ENCODE peak calls at places on chromosomes 7 and 10, in ten cellular contexts. One of them, this sample, is unnamed.

GRCh38 chr7:26487780-26488535 is 196.3 kb downstream of the SNX10 start:
- DNase-seq in PC-3: no peak
- DNase-seq in NB4: no peak
- DNase-seq in neural crest cell: no peak
- DNase-seq in left ventricle myocardium inferior: no peak
- DNase-seq in left lung: no peak
- DNase-seq in lung: no peak
- DNase-seq in CD4-positive, alpha-beta T cell: no peak
- DNase-seq in right lobe of liver: no peak
- DNase-seq in astrocyte of the spinal cord: no peak
- DNase-seq in this sample: no peak

GRCh38 chr10:116038259-116038658 is 234.7 kb downstream of the GFRA1 start:
- DNase-seq in left ventricle myocardium inferior: no peak
- DNase-seq in astrocyte of the spinal cord: peak
- DNase-seq in CD4-positive, alpha-beta T cell: no peak
- DNase-seq in neural crest cell: no peak
- DNase-seq in lung: peak
- DNase-seq in PC-3: no peak
- DNase-seq in right lobe of liver: peak
- DNase-seq in NB4: peak
- DNase-seq in left lung: no peak
- DNase-seq in this sample: no peak

GRCh38 chr7:103794424-103794823 is 195.0 kb downstream of the RELN start:
- DNase-seq in neural crest cell: no peak
- DNase-seq in right lobe of liver: no peak
- DNase-seq in NB4: no peak
- DNase-seq in astrocyte of the spinal cord: no peak
- DNase-seq in left ventricle myocardium inferior: no peak
- DNase-seq in left lung: no peak
- DNase-seq in lung: no peak
- DNase-seq in CD4-positive, alpha-beta T cell: no peak
- DNase-seq in PC-3: no peak
- DNase-seq in this sample: no peak

GRCh38 chr10:46523119-46523880 is 33.2 kb downstream of the GPRIN2 start:
- DNase-seq in neural crest cell: no peak
- DNase-seq in NB4: no peak
- DNase-seq in astrocyte of the spinal cord: no peak
- DNase-seq in left lung: peak
- DNase-seq in CD4-positive, alpha-beta T cell: no peak
- DNase-seq in PC-3: peak
- DNase-seq in right lobe of liver: peak
- DNase-seq in left ventricle myocardium inferior: peak
- DNase-seq in lung: no peak
- DNase-seq in this sample: no peak

GRCh38 chr10:112654794-112655193 is 207.8 kb downstream of the VTI1A start:
- DNase-seq in right lobe of liver: no peak
- DNase-seq in left lung: no peak
- DNase-seq in lung: no peak
- DNase-seq in PC-3: no peak
- DNase-seq in left ventricle myocardium inferior: no peak
- DNase-seq in astrocyte of the spinal cord: no peak
- DNase-seq in neural crest cell: no peak
- DNase-seq in CD4-positive, alpha-beta T cell: no peak
- DNase-seq in NB4: no peak
- DNase-seq in this sample: no peak

GRCh38 chr7:105617280-105618015 is 36.2 kb upstream of the EFCAB10 start:
- DNase-seq in PC-3: no peak
- DNase-seq in NB4: no peak
- DNase-seq in neural crest cell: no peak
- DNase-seq in left lung: no peak
- DNase-seq in right lobe of liver: no peak
- DNase-seq in left ventricle myocardium inferior: no peak
- DNase-seq in CD4-positive, alpha-beta T cell: no peak
- DNase-seq in lung: no peak
- DNase-seq in astrocyte of the spinal cord: no peak
- DNase-seq in this sample: no peak

GRCh38 chr10:43644252-43644651 is 4.4 kb downstream of the ZNF32 start:
- DNase-seq in lung: no peak
- DNase-seq in astrocyte of the spinal cord: no peak
- DNase-seq in CD4-positive, alpha-beta T cell: no peak
- DNase-seq in right lobe of liver: no peak
- DNase-seq in PC-3: no peak
- DNase-seq in left ventricle myocardium inferior: no peak
- DNase-seq in left lung: no peak
- DNase-seq in neural crest cell: no peak
- DNase-seq in NB4: no peak
- DNase-seq in this sample: no peak

GRCh38 chr10:129305046-129305445 is 162.0 kb upstream of the MGMT start:
- DNase-seq in neural crest cell: no peak
- DNase-seq in NB4: no peak
- DNase-seq in astrocyte of the spinal cord: no peak
- DNase-seq in CD4-positive, alpha-beta T cell: no peak
- DNase-seq in left ventricle myocardium inferior: no peak
- DNase-seq in left lung: no peak
- DNase-seq in right lobe of liver: no peak
- DNase-seq in lung: no peak
- DNase-seq in PC-3: no peak
- DNase-seq in this sample: no peak

GRCh38 chr10:133022784-133023115 is 65.0 kb upstream of the ADGRA1 start:
- DNase-seq in right lobe of liver: no peak
- DNase-seq in left ventricle myocardium inferior: no peak
- DNase-seq in left lung: peak
- DNase-seq in astrocyte of the spinal cord: no peak
- DNase-seq in neural crest cell: no peak
- DNase-seq in CD4-positive, alpha-beta T cell: no peak
- DNase-seq in PC-3: no peak
- DNase-seq in lung: no peak
- DNase-seq in NB4: no peak
- DNase-seq in this sample: no peak

GRCh38 chr10:112246-112645 is 23.0 kb upstream of the ZMYND11 start:
- DNase-seq in right lobe of liver: no peak
- DNase-seq in CD4-positive, alpha-beta T cell: no peak
- DNase-seq in lung: no peak
- DNase-seq in astrocyte of the spinal cord: peak
- DNase-seq in left ventricle myocardium inferior: no peak
- DNase-seq in neural crest cell: no peak
- DNase-seq in NB4: no peak
- DNase-seq in left lung: no peak
- DNase-seq in PC-3: peak
- DNase-seq in this sample: no peak

GRCh38 chr7:91570600-91570999 is 306.4 kb downstream of the FZD1 start:
- DNase-seq in left lung: no peak
- DNase-seq in CD4-positive, alpha-beta T cell: no peak
- DNase-seq in PC-3: no peak
- DNase-seq in NB4: no peak
- DNase-seq in left ventricle myocardium inferior: no peak
- DNase-seq in lung: no peak
- DNase-seq in right lobe of liver: no peak
- DNase-seq in astrocyte of the spinal cord: no peak
- DNase-seq in neural crest cell: no peak
- DNase-seq in this sample: no peak

GRCh38 chr10:49220031-49220430 is 31.8 kb upstream of the TMEM273 start:
- DNase-seq in left lung: no peak
- DNase-seq in left ventricle myocardium inferior: no peak
- DNase-seq in lung: no peak
- DNase-seq in astrocyte of the spinal cord: no peak
- DNase-seq in PC-3: peak
- DNase-seq in CD4-positive, alpha-beta T cell: no peak
- DNase-seq in NB4: no peak
- DNase-seq in right lobe of liver: no peak
- DNase-seq in neural crest cell: no peak
- DNase-seq in this sample: no peak

GRCh38 chr10:43316988-43317387 is 50.1 kb upstream of the RASGEF1A start:
- DNase-seq in neural crest cell: no peak
- DNase-seq in lung: no peak
- DNase-seq in NB4: no peak
- DNase-seq in right lobe of liver: no peak
- DNase-seq in CD4-positive, alpha-beta T cell: no peak
- DNase-seq in left lung: no peak
- DNase-seq in astrocyte of the spinal cord: no peak
- DNase-seq in PC-3: peak
- DNase-seq in left ventricle myocardium inferior: no peak
- DNase-seq in this sample: no peak

GRCh38 chr10:104123397-104123796 is 1.4 kb downstream of the SFR1 start:
- DNase-seq in NB4: peak
- DNase-seq in neural crest cell: no peak
- DNase-seq in right lobe of liver: no peak
- DNase-seq in left lung: no peak
- DNase-seq in astrocyte of the spinal cord: peak
- DNase-seq in CD4-positive, alpha-beta T cell: no peak
- DNase-seq in PC-3: peak
- DNase-seq in lung: no peak
- DNase-seq in left ventricle myocardium inferior: no peak
- DNase-seq in this sample: no peak
- TF ChIP-seq CTCF in NB4: peak
- TF ChIP-seq CTCF in neural crest cell: peak
- TF ChIP-seq CTCF in right lobe of liver: peak
- TF ChIP-seq CTCF in left lung: no peak
- TF ChIP-seq CTCF in astrocyte of the spinal cord: peak
- TF ChIP-seq CTCF in CD4-positive, alpha-beta T cell: peak
- TF ChIP-seq CTCF in PC-3: peak
- TF ChIP-seq CTCF in lung: no peak
- TF ChIP-seq CTCF in left ventricle myocardium inferior: peak
- TF ChIP-seq CTCF in this sample: no peak

GRCh38 chr7:77293046-77293445 is 93.4 kb upstream of the FGL2 start:
- DNase-seq in CD4-positive, alpha-beta T cell: no peak
- DNase-seq in NB4: no peak
- DNase-seq in right lobe of liver: no peak
- DNase-seq in astrocyte of the spinal cord: no peak
- DNase-seq in PC-3: no peak
- DNase-seq in neural crest cell: no peak
- DNase-seq in left lung: no peak
- DNase-seq in lung: no peak
- DNase-seq in left ventricle myocardium inferior: no peak
- DNase-seq in this sample: no peak
- TF ChIP-seq CTCF in CD4-positive, alpha-beta T cell: no peak
- TF ChIP-seq CTCF in NB4: peak
- TF ChIP-seq CTCF in right lobe of liver: no peak
- TF ChIP-seq CTCF in astrocyte of the spinal cord: peak
- TF ChIP-seq CTCF in PC-3: peak
- TF ChIP-seq CTCF in neural crest cell: peak
- TF ChIP-seq CTCF in left lung: no peak
- TF ChIP-seq CTCF in lung: no peak
- TF ChIP-seq CTCF in left ventricle myocardium inferior: peak
- TF ChIP-seq CTCF in this sample: no peak

DNA sequence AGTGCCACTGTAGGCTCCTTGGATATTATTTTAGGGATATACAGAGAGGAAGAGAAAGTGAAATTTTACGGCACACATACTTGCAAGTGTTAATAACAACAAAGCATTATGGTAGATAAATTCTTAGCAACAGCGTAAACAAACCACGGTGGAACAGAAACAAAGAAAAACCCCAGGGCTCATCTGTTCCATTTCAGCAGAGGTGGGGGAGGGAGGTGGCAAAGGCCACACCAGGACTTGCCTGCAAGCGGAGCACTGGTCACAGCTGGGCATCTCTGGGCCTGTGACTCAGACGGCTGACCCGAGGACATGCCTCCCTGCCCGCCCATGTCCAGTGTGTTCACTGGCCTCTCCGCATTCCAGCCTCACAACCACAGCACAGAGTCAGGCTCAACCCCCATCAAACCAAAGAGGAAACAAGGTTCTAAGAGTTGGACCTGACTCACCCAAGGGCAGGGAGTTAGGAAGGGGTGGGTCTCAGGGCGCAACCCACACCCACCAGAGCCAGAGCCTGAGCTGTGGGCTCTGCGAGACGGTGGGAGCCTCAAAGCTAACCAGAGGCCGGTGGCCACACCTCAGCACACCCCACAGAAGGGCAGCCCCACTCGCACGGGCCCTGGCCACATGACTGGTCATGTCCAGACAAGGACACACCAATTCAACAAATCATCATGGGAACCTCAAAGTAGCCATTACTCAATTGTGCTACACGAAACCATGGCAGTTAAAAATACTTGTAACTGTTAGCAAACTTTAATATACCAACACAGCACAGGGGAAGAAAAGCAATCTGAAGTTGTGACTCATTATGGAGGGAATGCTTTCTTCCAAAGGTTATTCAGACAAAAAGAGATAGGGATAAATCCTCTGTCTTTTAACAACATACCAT is 10.7 kb downstream of the ESYT2 start:
- DNase-seq in left ventricle myocardium inferior: peak
- DNase-seq in lung: peak
- DNase-seq in PC-3: peak
- DNase-seq in NB4: peak
- DNase-seq in neural crest cell: peak
- DNase-seq in CD4-positive, alpha-beta T cell: peak
- DNase-seq in astrocyte of the spinal cord: peak
- DNase-seq in right lobe of liver: peak
- DNase-seq in left lung: peak
- DNase-seq in this sample: peak
- TF ChIP-seq CTCF in left ventricle myocardium inferior: no peak
- TF ChIP-seq CTCF in lung: no peak
- TF ChIP-seq CTCF in PC-3: no peak
- TF ChIP-seq CTCF in NB4: no peak
- TF ChIP-seq CTCF in neural crest cell: no peak
- TF ChIP-seq CTCF in CD4-positive, alpha-beta T cell: no peak
- TF ChIP-seq CTCF in astrocyte of the spinal cord: no peak
- TF ChIP-seq CTCF in right lobe of liver: peak
- TF ChIP-seq CTCF in left lung: no peak
- TF ChIP-seq CTCF in this sample: no peak

GRCh38 chr7:76185187-76185915 is 16.3 kb upstream of the SRRM3 start:
- DNase-seq in CD4-positive, alpha-beta T cell: no peak
- DNase-seq in astrocyte of the spinal cord: no peak
- DNase-seq in left lung: no peak
- DNase-seq in PC-3: no peak
- DNase-seq in right lobe of liver: no peak
- DNase-seq in lung: no peak
- DNase-seq in NB4: no peak
- DNase-seq in left ventricle myocardium inferior: no peak
- DNase-seq in neural crest cell: no peak
- DNase-seq in this sample: no peak

GRCh38 chr7:76173566-76174205 is 28.0 kb upstream of the SRRM3 start:
- DNase-seq in PC-3: no peak
- DNase-seq in left lung: peak
- DNase-seq in astrocyte of the spinal cord: no peak
- DNase-seq in left ventricle myocardium inferior: no peak
- DNase-seq in right lobe of liver: no peak
- DNase-seq in lung: no peak
- DNase-seq in CD4-positive, alpha-beta T cell: no peak
- DNase-seq in NB4: no peak
- DNase-seq in neural crest cell: no peak
- DNase-seq in this sample: no peak

GRCh38 chr7:76182225-76182965 is 19.3 kb upstream of the SRRM3 start:
- DNase-seq in CD4-positive, alpha-beta T cell: no peak
- DNase-seq in right lobe of liver: no peak
- DNase-seq in lung: no peak
- DNase-seq in left ventricle myocardium inferior: no peak
- DNase-seq in PC-3: no peak
- DNase-seq in neural crest cell: no peak
- DNase-seq in NB4: no peak
- DNase-seq in left lung: no peak
- DNase-seq in astrocyte of the spinal cord: no peak
- DNase-seq in this sample: no peak

DNA sequence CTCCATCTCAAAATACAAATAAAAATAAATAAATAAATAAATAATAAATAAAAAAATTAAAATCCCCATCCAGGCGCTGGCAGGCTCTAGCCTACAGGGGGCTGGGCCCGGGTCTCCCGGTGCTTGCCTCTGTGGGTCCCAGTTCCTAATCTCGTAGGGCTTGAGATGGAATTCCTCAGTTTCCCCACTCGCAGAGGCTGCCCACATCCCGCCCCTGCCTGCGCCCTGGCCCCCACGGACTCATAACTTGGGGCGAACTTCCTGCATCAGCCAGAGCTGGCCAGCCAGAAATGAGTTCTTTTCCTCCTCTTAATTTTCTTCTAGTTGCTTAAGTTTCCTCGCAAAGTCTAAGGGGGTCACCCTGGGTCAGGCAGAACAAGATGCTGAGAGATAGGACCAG is 22.0 kb upstream of the SRRM3 start:
- DNase-seq in PC-3: no peak
- DNase-seq in left lung: no peak
- DNase-seq in right lobe of liver: no peak
- DNase-seq in CD4-positive, alpha-beta T cell: no peak
- DNase-seq in astrocyte of the spinal cord: no peak
- DNase-seq in neural crest cell: no peak
- DNase-seq in NB4: no peak
- DNase-seq in lung: no peak
- DNase-seq in left ventricle myocardium inferior: no peak
- DNase-seq in this sample: no peak
- TF ChIP-seq CTCF in PC-3: no peak
- TF ChIP-seq CTCF in left lung: no peak
- TF ChIP-seq CTCF in right lobe of liver: no peak
- TF ChIP-seq CTCF in CD4-positive, alpha-beta T cell: no peak
- TF ChIP-seq CTCF in astrocyte of the spinal cord: no peak
- TF ChIP-seq CTCF in neural crest cell: no peak
- TF ChIP-seq CTCF in NB4: no peak
- TF ChIP-seq CTCF in lung: no peak
- TF ChIP-seq CTCF in left ventricle myocardium inferior: no peak
- TF ChIP-seq CTCF in this sample: no peak